ENCODE peak calls at places on chromosomes 5 and 9, in nine cellular contexts. One of them, this sample, is unnamed.

GRCh38 chr5:38104497-38105230 is 153.7 kb upstream of the EGFLAM start:
- DNase-seq in activated naive CD4-positive, alpha-beta T cell: no peak
- DNase-seq in head of caudate nucleus: no peak
- DNase-seq in stimulated activated CD8-positive, alpha-beta memory T cell treated with anti-CD3 and anti-CD28 coated beads, Interleukin-12 subunit alpha, Interleukin-12 subunit beta, amount 100 ng/mL, for 1 hour: no peak
- DNase-seq in KBM-7: no peak
- DNase-seq in GM12892: no peak
- DNase-seq in HepG2: peak
- DNase-seq in amniotic epithelial cell: peak
- DNase-seq in Caki2: no peak
- DNase-seq in this sample: no peak

GRCh38 chr5:180330810-180331646 is 22.1 kb downstream of the GFPT2 start:
- DNase-seq in activated naive CD4-positive, alpha-beta T cell: no peak
- DNase-seq in head of caudate nucleus: no peak
- DNase-seq in stimulated activated CD8-positive, alpha-beta memory T cell treated with anti-CD3 and anti-CD28 coated beads, Interleukin-12 subunit alpha, Interleukin-12 subunit beta, amount 100 ng/mL, for 1 hour: no peak
- DNase-seq in KBM-7: no peak
- DNase-seq in GM12892: no peak
- DNase-seq in HepG2: peak
- DNase-seq in amniotic epithelial cell: peak
- DNase-seq in Caki2: peak
- DNase-seq in this sample: no peak

GRCh38 chr9:96251451-96251850 is 50.5 kb downstream of the HSD17B3 start:
- DNase-seq in activated naive CD4-positive, alpha-beta T cell: no peak
- DNase-seq in head of caudate nucleus: no peak
- DNase-seq in stimulated activated CD8-positive, alpha-beta memory T cell treated with anti-CD3 and anti-CD28 coated beads, Interleukin-12 subunit alpha, Interleukin-12 subunit beta, amount 100 ng/mL, for 1 hour: no peak
- DNase-seq in KBM-7: no peak
- DNase-seq in GM12892: no peak
- DNase-seq in HepG2: no peak
- DNase-seq in amniotic epithelial cell: no peak
- DNase-seq in Caki2: no peak
- DNase-seq in this sample: no peak

GRCh38 chr5:77337716-77338115 is 127.2 kb downstream of the PDE8B start:
- DNase-seq in activated naive CD4-positive, alpha-beta T cell: no peak
- DNase-seq in head of caudate nucleus: no peak
- DNase-seq in stimulated activated CD8-positive, alpha-beta memory T cell treated with anti-CD3 and anti-CD28 coated beads, Interleukin-12 subunit alpha, Interleukin-12 subunit beta, amount 100 ng/mL, for 1 hour: no peak
- DNase-seq in KBM-7: no peak
- DNase-seq in GM12892: no peak
- DNase-seq in HepG2: no peak
- DNase-seq in amniotic epithelial cell: no peak
- DNase-seq in Caki2: no peak
- DNase-seq in this sample: no peak

GRCh38 chr5:152443935-152444334 is 38.9 kb upstream of the NMUR2 start:
- DNase-seq in activated naive CD4-positive, alpha-beta T cell: no peak
- DNase-seq in head of caudate nucleus: no peak
- DNase-seq in stimulated activated CD8-positive, alpha-beta memory T cell treated with anti-CD3 and anti-CD28 coated beads, Interleukin-12 subunit alpha, Interleukin-12 subunit beta, amount 100 ng/mL, for 1 hour: no peak
- DNase-seq in KBM-7: no peak
- DNase-seq in GM12892: no peak
- DNase-seq in HepG2: no peak
- DNase-seq in amniotic epithelial cell: no peak
- DNase-seq in Caki2: no peak
- DNase-seq in this sample: no peak

GRCh38 chr9:17116400-17116837 is 18.4 kb upstream of the CNTLN start:
- DNase-seq in activated naive CD4-positive, alpha-beta T cell: no peak
- DNase-seq in head of caudate nucleus: no peak
- DNase-seq in stimulated activated CD8-positive, alpha-beta memory T cell treated with anti-CD3 and anti-CD28 coated beads, Interleukin-12 subunit alpha, Interleukin-12 subunit beta, amount 100 ng/mL, for 1 hour: no peak
- DNase-seq in KBM-7: peak
- DNase-seq in GM12892: no peak
- DNase-seq in HepG2: peak
- DNase-seq in amniotic epithelial cell: peak
- DNase-seq in Caki2: peak
- DNase-seq in this sample: peak

GRCh38 chr9:106653111-106653697 is 209.8 kb upstream of the ZNF462 start:
- DNase-seq in activated naive CD4-positive, alpha-beta T cell: no peak
- DNase-seq in head of caudate nucleus: no peak
- DNase-seq in stimulated activated CD8-positive, alpha-beta memory T cell treated with anti-CD3 and anti-CD28 coated beads, Interleukin-12 subunit alpha, Interleukin-12 subunit beta, amount 100 ng/mL, for 1 hour: no peak
- DNase-seq in KBM-7: no peak
- DNase-seq in GM12892: no peak
- DNase-seq in HepG2: no peak
- DNase-seq in amniotic epithelial cell: peak
- DNase-seq in Caki2: no peak
- DNase-seq in this sample: no peak

GRCh38 chr5:78515665-78516064 is 132.9 kb downstream of the LHFPL2 start:
- DNase-seq in activated naive CD4-positive, alpha-beta T cell: no peak
- DNase-seq in head of caudate nucleus: no peak
- DNase-seq in stimulated activated CD8-positive, alpha-beta memory T cell treated with anti-CD3 and anti-CD28 coated beads, Interleukin-12 subunit alpha, Interleukin-12 subunit beta, amount 100 ng/mL, for 1 hour: no peak
- DNase-seq in KBM-7: no peak
- DNase-seq in GM12892: no peak
- DNase-seq in HepG2: no peak
- DNase-seq in amniotic epithelial cell: no peak
- DNase-seq in Caki2: no peak
- DNase-seq in this sample: no peak

GRCh38 chr5:673837-674629 is 19.1 kb downstream of the TPPP start:
- DNase-seq in activated naive CD4-positive, alpha-beta T cell: no peak
- DNase-seq in head of caudate nucleus: peak
- DNase-seq in stimulated activated CD8-positive, alpha-beta memory T cell treated with anti-CD3 and anti-CD28 coated beads, Interleukin-12 subunit alpha, Interleukin-12 subunit beta, amount 100 ng/mL, for 1 hour: no peak
- DNase-seq in KBM-7: no peak
- DNase-seq in GM12892: no peak
- DNase-seq in HepG2: no peak
- DNase-seq in amniotic epithelial cell: no peak
- DNase-seq in Caki2: no peak
- DNase-seq in this sample: no peak